ENCODE peak calls at places on chromosome 12, in four cellular contexts. X is cardiac muscle cell; D is activated T-helper 1 cell treated with anti-CD3 and anti-CD28 coated beads, Interleukin-12 subunit alpha, Interleukin-12 subunit beta, Interleukin-2, Interleukin-4 antibody, amounts not matched to agents 30 ng/mL and 10 ng/mL and 1 ng/mL, durations not matched to agents 14 hours and 24 hours and 36 hours; L is GM04503. H is an unnamed sample.
A peak's percentile ranks its signal among the peaks of the same experiment; 100 is the strongest.

GRCh38 chr12:15580431-15580830 is 208.8 kb downstream of the EPS8 start:
- DNase-seq in X (no peak), D (no peak), L (no peak), H (no peak)

GRCh38 chr12:103793046-103793445 is 48.0 kb downstream of the NT5DC3 start:
- DNase-seq in X (no peak), D (no peak), L (no peak), H (no peak)

GRCh38 chr12:65756956-65757511 is 67.2 kb upstream of the HMGA2 start:
- DNase-seq in X (no peak), D (no peak), L (no peak), H (no peak)

GRCh38 chr12:22121224-22121623 is 75.2 kb downstream of the CMAS start:
- DNase-seq in X (no peak), D (no peak), L (no peak), H (no peak)

GRCh38 chr12:32478858-32479257 is 79.5 kb downstream of the FGD4 start:
- DNase-seq in X (no peak), D (no peak), L (no peak), H (no peak)

GRCh38 chr12:2922329-2922728 is 31.6 kb downstream of the TULP3 start:
- DNase-seq in X (no peak), D (no peak), L (no peak), H (no peak)

GRCh38 chr12:72547593-72547992 is 275.4 kb downstream of the TRHDE start:
- DNase-seq in X (no peak), D (no peak), L (no peak), H (no peak)

GRCh38 chr12:120562906-120563305 is 18.3 kb downstream of the POP5 start:
- DNase-seq in X (no peak), D (no peak), L (no peak), H (no peak)

GRCh38 chr12:104969328-104969727 is 11.2 kb upstream of the SLC41A2 start:
- DNase-seq in X (no peak), D (no peak), L (no peak), H (no peak)

GRCh38 chr12:88897723-88898122 is 317.5 kb upstream of the KITLG start:
- DNase-seq in X (peak; percentile 24), D (no peak), L (no peak), H (no peak)

GRCh38 chr12:16474801-16475200 is 127.4 kb downstream of the MGST1 start:
- DNase-seq in X (no peak), D (no peak), L (no peak), H (no peak)

GRCh38 chr12:132834181-132834711 is 5.6 kb upstream of the GOLGA3 start:
- DNase-seq in X (no peak), D (no peak), L (no peak), H (no peak)

GRCh38 chr12:105449406-105449805 is 118.9 kb downstream of the C12orf75 start:
- DNase-seq in X (no peak), D (no peak), L (no peak), H (no peak)

GRCh38 chr12:127149226-127149964 is 1117.6 kb upstream of the TMEM132C start:
- DNase-seq in X (peak; percentile 45), D (no peak), L (peak; percentile 82), H (no peak)

GRCh38 chr12:127781336-127781735 is 485.6 kb upstream of the TMEM132C start:
- DNase-seq in X (no peak), D (no peak), L (no peak), H (no peak)

GRCh38 chr12:56126732-56127239 is 1.3 kb upstream of the ESYT1 start:
- DNase-seq in X (no peak), D (no peak), L (no peak), H (peak; percentile 47)

GRCh38 chr12:25388216-25388615 is 137.5 kb upstream of the KRAS start:
- DNase-seq in X (no peak), D (peak; percentile 64), L (no peak), H (no peak)